ENCODE peak calls at places on chromosomes 13 and 19, in seven cellular contexts. One of them, this sample, is unnamed.

GRCh38 chr13:105442941-105443340 is 1092.5 kb downstream of the EFNB2 start:
- DNase-seq in gastrocnemius medialis: no peak
- DNase-seq in ovary: no peak
- DNase-seq in NB4: no peak
- DNase-seq in lower leg skin: peak
- DNase-seq in spleen: no peak
- DNase-seq in IMR-90: peak
- DNase-seq in this sample: no peak

GRCh38 chr19:49473868-49474544 is at the start of gene FLT3LG:
- DNase-seq in gastrocnemius medialis: peak
- DNase-seq in ovary: peak
- DNase-seq in NB4: peak
- DNase-seq in lower leg skin: no peak
- DNase-seq in spleen: peak
- DNase-seq in IMR-90: peak
- DNase-seq in this sample: peak

GRCh38 chr13:74135306-74136088 is 1.3 kb upstream of the KLF12 start:
- DNase-seq in gastrocnemius medialis: peak
- DNase-seq in ovary: peak
- DNase-seq in NB4: peak
- DNase-seq in lower leg skin: peak
- DNase-seq in spleen: peak
- DNase-seq in IMR-90: peak
- DNase-seq in this sample: peak

GRCh38 chr13:25860862-25861261 is 191.0 kb downstream of the SHISA2 start:
- DNase-seq in gastrocnemius medialis: no peak
- DNase-seq in ovary: no peak
- DNase-seq in NB4: no peak
- DNase-seq in lower leg skin: no peak
- DNase-seq in spleen: no peak
- DNase-seq in IMR-90: peak
- DNase-seq in this sample: no peak

GRCh38 chr13:26186995-26187394 is 35.1 kb downstream of the RNF6 start:
- DNase-seq in gastrocnemius medialis: no peak
- DNase-seq in ovary: peak
- DNase-seq in NB4: no peak
- DNase-seq in lower leg skin: no peak
- DNase-seq in spleen: peak
- DNase-seq in IMR-90: no peak
- DNase-seq in this sample: no peak

GRCh38 chr19:10289836-10290438 is at the start of gene ICAM5:
- DNase-seq in gastrocnemius medialis: no peak
- DNase-seq in ovary: peak
- DNase-seq in NB4: peak
- DNase-seq in lower leg skin: no peak
- DNase-seq in spleen: peak
- DNase-seq in IMR-90: peak
- DNase-seq in this sample: no peak

GRCh38 chr13:97600438-97601080 is 166.6 kb downstream of the RAP2A start:
- DNase-seq in gastrocnemius medialis: no peak
- DNase-seq in ovary: no peak
- DNase-seq in NB4: peak
- DNase-seq in lower leg skin: no peak
- DNase-seq in spleen: no peak
- DNase-seq in IMR-90: peak
- DNase-seq in this sample: no peak

GRCh38 chr13:73793361-73793760 is 340.8 kb downstream of the KLF12 start:
- DNase-seq in gastrocnemius medialis: no peak
- DNase-seq in ovary: no peak
- DNase-seq in NB4: no peak
- DNase-seq in lower leg skin: no peak
- DNase-seq in spleen: no peak
- DNase-seq in IMR-90: no peak
- DNase-seq in this sample: no peak

GRCh38 chr13:106899444-106899843 is 331.5 kb upstream of the ARGLU1 start:
- DNase-seq in gastrocnemius medialis: no peak
- DNase-seq in ovary: no peak
- DNase-seq in NB4: no peak
- DNase-seq in lower leg skin: no peak
- DNase-seq in spleen: no peak
- DNase-seq in IMR-90: no peak
- DNase-seq in this sample: no peak

GRCh38 chr13:90868321-90868920 is 479.1 kb upstream of the MIR17HG start:
- DNase-seq in gastrocnemius medialis: no peak
- DNase-seq in ovary: no peak
- DNase-seq in NB4: peak
- DNase-seq in lower leg skin: no peak
- DNase-seq in spleen: no peak
- DNase-seq in IMR-90: peak
- DNase-seq in this sample: peak

GRCh38 chr19:9070066-9070465 is 16.8 kb upstream of the OR1M1 start:
- DNase-seq in gastrocnemius medialis: no peak
- DNase-seq in ovary: no peak
- DNase-seq in NB4: no peak
- DNase-seq in lower leg skin: no peak
- DNase-seq in spleen: no peak
- DNase-seq in IMR-90: no peak
- DNase-seq in this sample: no peak

GRCh38 chr13:20624213-20624612 is 57.3 kb downstream of the IFT88 start:
- DNase-seq in gastrocnemius medialis: no peak
- DNase-seq in ovary: no peak
- DNase-seq in NB4: no peak
- DNase-seq in lower leg skin: no peak
- DNase-seq in spleen: no peak
- DNase-seq in IMR-90: no peak
- DNase-seq in this sample: no peak

GRCh38 chr19:10552596-10553053 is 8.9 kb downstream of the ATG4D start:
- DNase-seq in gastrocnemius medialis: no peak
- DNase-seq in ovary: no peak
- DNase-seq in NB4: peak
- DNase-seq in lower leg skin: no peak
- DNase-seq in spleen: no peak
- DNase-seq in IMR-90: no peak
- DNase-seq in this sample: no peak

GRCh38 chr19:45222724-45223123 is 22.5 kb downstream of the EXOC3L2 start:
- DNase-seq in gastrocnemius medialis: no peak
- DNase-seq in ovary: no peak
- DNase-seq in NB4: no peak
- DNase-seq in lower leg skin: no peak
- DNase-seq in spleen: no peak
- DNase-seq in IMR-90: no peak
- DNase-seq in this sample: no peak
- TF ChIP-seq CTCF in gastrocnemius medialis: no peak
- TF ChIP-seq CTCF in ovary: no peak
- TF ChIP-seq CTCF in NB4: no peak
- TF ChIP-seq CTCF in lower leg skin: no peak
- TF ChIP-seq CTCF in spleen: no peak
- TF ChIP-seq CTCF in IMR-90: no peak
- TF ChIP-seq CTCF in this sample: no peak

GRCh38 chr13:108437496-108437895 is 168.0 kb downstream of the TNFSF13B start:
- DNase-seq in gastrocnemius medialis: no peak
- DNase-seq in ovary: no peak
- DNase-seq in NB4: no peak
- DNase-seq in lower leg skin: no peak
- DNase-seq in spleen: no peak
- DNase-seq in IMR-90: no peak
- DNase-seq in this sample: no peak

GRCh38 chr13:108428691-108429090 is 159.2 kb downstream of the TNFSF13B start:
- DNase-seq in gastrocnemius medialis: no peak
- DNase-seq in ovary: no peak
- DNase-seq in NB4: no peak
- DNase-seq in lower leg skin: no peak
- DNase-seq in spleen: no peak
- DNase-seq in IMR-90: no peak
- DNase-seq in this sample: no peak

GRCh38 chr13:108435393-108436149 is 166.1 kb downstream of the TNFSF13B start:
- DNase-seq in gastrocnemius medialis: no peak
- DNase-seq in ovary: no peak
- DNase-seq in NB4: no peak
- DNase-seq in lower leg skin: no peak
- DNase-seq in spleen: no peak
- DNase-seq in IMR-90: no peak
- DNase-seq in this sample: no peak

GRCh38 chr13:108433976-108434375 is 164.5 kb downstream of the TNFSF13B start:
- DNase-seq in gastrocnemius medialis: no peak
- DNase-seq in ovary: no peak
- DNase-seq in NB4: no peak
- DNase-seq in lower leg skin: no peak
- DNase-seq in spleen: no peak
- DNase-seq in IMR-90: no peak
- DNase-seq in this sample: no peak
- TF ChIP-seq POLR2A in gastrocnemius medialis: no peak
- TF ChIP-seq POLR2A in ovary: no peak
- TF ChIP-seq POLR2A in NB4: no peak
- TF ChIP-seq POLR2A in lower leg skin: no peak
- TF ChIP-seq POLR2A in spleen: no peak
- TF ChIP-seq POLR2A in IMR-90: no peak
- TF ChIP-seq POLR2A in this sample: no peak

GRCh38 chr19:15239337-15239949 is 7.2 kb upstream of the EPHX3 start:
- DNase-seq in gastrocnemius medialis: no peak
- DNase-seq in ovary: no peak
- DNase-seq in NB4: no peak
- DNase-seq in lower leg skin: no peak
- DNase-seq in spleen: no peak
- DNase-seq in IMR-90: no peak
- DNase-seq in this sample: no peak

GRCh38 chr19:15237759-15238638 is 5.8 kb upstream of the EPHX3 start:
- DNase-seq in gastrocnemius medialis: no peak
- DNase-seq in ovary: no peak
- DNase-seq in NB4: no peak
- DNase-seq in lower leg skin: no peak
- DNase-seq in spleen: no peak
- DNase-seq in IMR-90: no peak
- DNase-seq in this sample: no peak

GRCh38 chr19:15240539-15240938 is 8.3 kb upstream of the EPHX3 start:
- DNase-seq in gastrocnemius medialis: no peak
- DNase-seq in ovary: no peak
- DNase-seq in NB4: no peak
- DNase-seq in lower leg skin: no peak
- DNase-seq in spleen: no peak
- DNase-seq in IMR-90: no peak
- DNase-seq in this sample: no peak

GRCh38 chr19:15236886-15237285 is 4.6 kb upstream of the EPHX3 start:
- DNase-seq in gastrocnemius medialis: no peak
- DNase-seq in ovary: no peak
- DNase-seq in NB4: no peak
- DNase-seq in lower leg skin: no peak
- DNase-seq in spleen: no peak
- DNase-seq in IMR-90: no peak
- DNase-seq in this sample: no peak

DNA sequence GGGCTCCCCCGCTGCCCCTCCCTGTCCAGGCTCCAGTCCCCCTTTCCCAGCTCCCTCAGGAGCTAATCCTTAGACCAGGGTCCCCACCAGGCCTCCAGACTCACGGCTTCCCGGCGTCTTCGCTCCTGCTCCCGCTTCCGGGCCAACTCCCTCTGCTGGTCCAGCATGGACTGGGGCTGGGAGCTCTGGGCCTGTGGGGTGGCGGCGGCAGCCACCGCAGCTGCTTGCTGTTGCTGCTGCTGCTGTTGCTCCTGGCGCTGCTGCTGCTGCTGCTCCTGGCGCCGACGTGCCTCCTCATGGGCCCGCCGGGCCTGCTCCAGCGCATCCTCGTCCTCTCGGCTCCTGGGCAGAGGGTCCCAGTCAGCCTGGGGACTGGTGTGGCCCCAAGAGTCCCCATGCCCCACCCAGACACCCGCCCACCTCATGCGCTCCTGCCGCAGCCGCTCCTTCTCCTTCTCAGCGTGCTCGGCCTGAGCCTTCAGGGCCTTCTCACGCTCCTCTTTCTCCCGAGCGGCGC is 6.4 kb upstream of the EPHX3 start:
- DNase-seq in gastrocnemius medialis: no peak
- DNase-seq in ovary: no peak
- DNase-seq in NB4: no peak
- DNase-seq in lower leg skin: no peak
- DNase-seq in spleen: no peak
- DNase-seq in IMR-90: no peak
- DNase-seq in this sample: no peak
- TF ChIP-seq CTCF in gastrocnemius medialis: no peak
- TF ChIP-seq CTCF in ovary: no peak
- TF ChIP-seq CTCF in NB4: no peak
- TF ChIP-seq CTCF in lower leg skin: no peak
- TF ChIP-seq CTCF in spleen: no peak
- TF ChIP-seq CTCF in IMR-90: no peak
- TF ChIP-seq CTCF in this sample: no peak

GRCh38 chr19:57888107-57888493 is 737 bp downstream of the ZNF814 start:
- DNase-seq in gastrocnemius medialis: no peak
- DNase-seq in ovary: no peak
- DNase-seq in NB4: no peak
- DNase-seq in lower leg skin: no peak
- DNase-seq in spleen: no peak
- DNase-seq in IMR-90: no peak
- DNase-seq in this sample: no peak

GRCh38 chr19:57886046-57886445 is 2.8 kb downstream of the ZNF814 start:
- DNase-seq in gastrocnemius medialis: no peak
- DNase-seq in ovary: no peak
- DNase-seq in NB4: no peak
- DNase-seq in lower leg skin: no peak
- DNase-seq in spleen: no peak
- DNase-seq in IMR-90: no peak
- DNase-seq in this sample: no peak

GRCh38 chr19:57887195-57887941 is 1.5 kb downstream of the ZNF814 start:
- DNase-seq in gastrocnemius medialis: no peak
- DNase-seq in ovary: no peak
- DNase-seq in NB4: no peak
- DNase-seq in lower leg skin: no peak
- DNase-seq in spleen: no peak
- DNase-seq in IMR-90: no peak
- DNase-seq in this sample: no peak

DNA sequence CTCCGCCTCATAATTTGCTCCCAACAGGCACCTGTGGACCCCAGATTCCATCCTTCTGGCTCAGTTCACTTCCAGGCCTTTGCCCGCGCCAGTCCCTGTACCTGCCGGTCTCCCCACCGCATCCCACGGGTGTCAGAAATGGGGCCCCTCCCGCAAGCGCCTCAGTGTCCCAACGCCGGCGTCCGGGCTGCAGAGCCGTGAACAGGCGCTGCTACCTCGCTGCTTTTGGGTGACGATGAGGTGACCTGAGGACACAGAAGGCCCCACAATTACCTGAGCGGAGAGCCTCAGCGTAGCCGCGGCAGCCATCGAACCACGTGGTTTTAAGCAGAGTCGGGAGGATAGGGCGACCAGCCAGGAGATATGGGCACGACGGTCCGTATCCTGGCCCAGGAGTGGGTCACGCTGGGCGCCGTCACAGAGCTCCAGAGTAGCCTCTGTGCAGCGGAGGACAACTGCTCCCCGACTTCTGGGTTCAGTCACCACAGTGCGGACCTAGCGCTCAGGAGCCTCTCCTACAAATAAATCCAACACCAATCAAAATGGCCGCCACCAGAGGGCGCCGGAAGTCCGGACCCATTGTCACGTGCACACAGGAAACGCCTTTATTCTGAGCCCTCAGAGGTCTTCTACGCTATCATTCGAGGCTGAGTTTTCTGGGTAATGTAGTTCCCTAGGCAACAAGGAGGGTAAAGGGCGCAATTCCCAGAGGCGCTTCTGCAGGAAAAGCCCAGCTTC is at the start of gene ZNF814:
- DNase-seq in gastrocnemius medialis: peak
- DNase-seq in ovary: peak
- DNase-seq in NB4: peak
- DNase-seq in lower leg skin: peak
- DNase-seq in spleen: peak
- DNase-seq in IMR-90: peak
- DNase-seq in this sample: peak
- TF ChIP-seq POLR2A in gastrocnemius medialis: no peak
- TF ChIP-seq POLR2A in ovary: no peak
- TF ChIP-seq POLR2A in NB4: no peak
- TF ChIP-seq POLR2A in lower leg skin: no peak
- TF ChIP-seq POLR2A in spleen: no peak
- TF ChIP-seq POLR2A in IMR-90: peak
- TF ChIP-seq POLR2A in this sample: no peak

GRCh38 chr13:31452525-31452924 is 252.8 kb downstream of the B3GLCT start:
- DNase-seq in gastrocnemius medialis: no peak
- DNase-seq in ovary: no peak
- DNase-seq in NB4: no peak
- DNase-seq in lower leg skin: no peak
- DNase-seq in spleen: no peak
- DNase-seq in IMR-90: no peak
- DNase-seq in this sample: no peak
- TF ChIP-seq CTCF in gastrocnemius medialis: no peak
- TF ChIP-seq CTCF in ovary: no peak
- TF ChIP-seq CTCF in NB4: no peak
- TF ChIP-seq CTCF in lower leg skin: no peak
- TF ChIP-seq CTCF in spleen: no peak
- TF ChIP-seq CTCF in IMR-90: no peak
- TF ChIP-seq CTCF in this sample: no peak

This sample was measured in tibial nerve.